ENCODE peak calls at places on chromosomes 3 and 15, in five cellular contexts. Z is cardiac fibroblast, B is astrocyte of the spinal cord, I is IMR-90, T is choroid plexus epithelial cell. W is an unnamed sample.

GRCh38 chr3:146903927-146904326 is 298.8 kb upstream of the PLSCR5 start:
- DNase-seq in T (no peak), I (no peak), B (peak), Z (no peak), W (no peak)

GRCh38 chr15:71114887-71115566 is at the start of gene THSD4:
- DNase-seq in T (peak), B (peak), Z (peak), I (peak), W (peak)

GRCh38 chr15:92733934-92734521 is 78.5 kb upstream of the FAM174B start:
- DNase-seq in I (peak), Z (peak), T (peak), B (peak), W (peak)

GRCh38 chr3:177157492-177157891 is 39.8 kb downstream of the TBL1XR1 start:
- DNase-seq in I (no peak), B (no peak), T (no peak), Z (no peak), W (no peak)

GRCh38 chr15:70703483-70703882 is 59.9 kb downstream of the UACA start:
- DNase-seq in T (no peak), Z (peak), I (no peak), B (no peak), W (no peak)

GRCh38 chr15:100059094-100059493 is 282.7 kb downstream of the ADAMTS17 start:
- DNase-seq in I (no peak), B (no peak), T (no peak), Z (no peak), W (no peak)

GRCh38 chr3:146313411-146314111 is 62.7 kb upstream of the PLSCR4 start:
- DNase-seq in B (peak), I (peak), Z (peak), T (peak), W (no peak)

GRCh38 chr3:158837232-158837631 is 35.4 kb downstream of the MFSD1 start:
- DNase-seq in I (no peak), T (no peak), B (no peak), Z (no peak), W (no peak)

GRCh38 chr15:60223161-60223560 is 174.6 kb downstream of the ANXA2 start:
- DNase-seq in B (no peak), I (no peak), Z (no peak), T (no peak), W (no peak)

GRCh38 chr3:16433701-16434151 is 79.8 kb downstream of the RFTN1 start:
- DNase-seq in I (no peak), B (no peak), Z (no peak), T (no peak), W (no peak)

GRCh38 chr3:33658971-33659848 is 58.8 kb downstream of the CLASP2 start:
- DNase-seq in Z (peak), T (peak), B (peak), I (peak), W (peak)

GRCh38 chr3:126274735-126275734 is 82.2 kb downstream of the KLF15 start:
- DNase-seq in Z (no peak), B (no peak), T (no peak), I (no peak), W (no peak)

GRCh38 chr3:108489776-108490175 is 20.6 kb downstream of the MYH15 start:
- DNase-seq in Z (peak), I (peak), B (peak), T (peak), W (peak)

GRCh38 chr3:157134620-157135191 is 25.2 kb downstream of the CCNL1 start:
- DNase-seq in B (peak), T (no peak), I (no peak), Z (no peak), W (no peak)

GRCh38 chr15:53716909-53717878 is 42.3 kb downstream of the WDR72 start:
- DNase-seq in B (peak), T (peak), I (no peak), Z (no peak), W (no peak)
- TF ChIP-seq CTCF in B (peak), T (peak), I (no peak), Z (no peak), W (peak)

GRCh38 chr15:25066708-25067107 is 111.9 kb downstream of the SNRPN start:
- DNase-seq in I (no peak), Z (no peak), B (no peak), T (no peak), W (no peak)

GRCh38 chr15:25065286-25065685 is 110.5 kb downstream of the SNRPN start:
- DNase-seq in B (no peak), I (no peak), Z (no peak), T (no peak), W (no peak)

GRCh38 chr15:25068696-25069095 is 113.9 kb downstream of the SNRPN start:
- DNase-seq in T (no peak), Z (no peak), I (no peak), B (no peak), W (no peak)

GRCh38 chr15:25067725-25068309 is 113.0 kb downstream of the SNRPN start:
- DNase-seq in B (no peak), Z (no peak), T (no peak), I (no peak), W (no peak)

GRCh38 chr15:25065876-25066275 is 111.1 kb downstream of the SNRPN start:
- DNase-seq in Z (no peak), T (no peak), I (no peak), B (no peak), W (no peak)
- TF ChIP-seq CTCF in Z (no peak), T (no peak), I (no peak), B (no peak), W (no peak)

DNA sequence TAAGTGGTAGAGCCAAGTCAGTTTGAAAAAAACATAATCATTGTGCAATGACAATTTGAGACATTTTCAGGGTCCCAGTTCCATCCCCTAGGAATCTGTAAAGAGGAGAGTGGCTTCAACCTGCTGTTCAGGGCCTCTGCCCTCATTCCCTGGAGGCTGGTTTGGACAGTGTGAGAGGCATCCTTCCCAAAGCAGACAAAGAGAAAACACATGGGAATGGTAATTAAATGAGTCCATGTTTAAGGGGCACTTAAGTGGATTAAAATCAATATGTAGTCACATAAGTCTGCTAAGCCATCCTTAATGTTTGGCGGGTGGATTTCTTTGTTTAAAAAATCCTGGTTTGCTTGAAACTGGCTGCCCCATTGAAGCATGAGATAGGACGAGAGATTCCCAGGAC is 146.3 kb upstream of the CTDSPL start:
- DNase-seq in I (no peak), Z (no peak), B (no peak), T (no peak), W (no peak)
- TF ChIP-seq CTCF in I (no peak), Z (no peak), B (no peak), T (no peak), W (no peak)

DNA sequence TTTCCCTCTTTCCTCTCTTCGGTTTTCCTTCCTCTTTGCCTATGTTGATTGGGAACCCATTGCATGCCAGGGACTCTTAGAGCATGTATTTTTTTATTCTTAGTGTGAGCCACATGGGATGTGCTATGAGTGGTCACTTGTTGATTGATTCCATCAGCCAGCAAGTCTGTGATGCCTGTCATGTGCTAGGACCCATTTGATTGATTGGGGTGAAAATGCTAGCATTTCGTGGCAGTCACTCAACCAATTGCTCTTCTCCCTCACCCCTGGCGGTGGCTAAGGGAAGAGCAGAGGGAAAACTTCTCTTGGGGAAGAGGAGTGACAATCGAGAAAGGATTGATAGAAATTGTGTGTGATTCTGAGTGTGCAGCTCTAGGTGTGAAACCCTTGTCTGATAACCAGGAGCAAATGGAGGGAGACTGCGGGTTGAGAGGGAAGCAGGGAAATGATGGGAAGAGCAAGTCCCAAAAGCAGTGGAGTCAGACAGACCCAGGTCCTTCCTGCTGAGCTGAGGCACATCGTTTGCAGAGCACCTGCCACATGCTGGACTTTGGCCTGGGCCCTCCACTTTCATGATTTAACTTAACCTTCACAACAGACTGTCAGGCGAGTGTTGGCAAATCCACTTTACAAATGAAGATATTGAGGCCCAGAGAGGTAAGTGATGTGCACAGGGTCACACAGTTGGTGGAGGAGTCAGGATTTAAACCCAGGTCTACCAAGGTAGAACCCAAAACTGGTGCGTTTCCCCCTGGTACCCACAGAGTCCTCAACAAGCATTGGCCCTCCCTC is 40.0 kb downstream of the SLC6A11 start:
- DNase-seq in T (peak), Z (no peak), B (no peak), I (no peak), W (no peak)
- TF ChIP-seq CTCF in T (peak), Z (peak), B (peak), I (peak), W (peak)

GRCh38 chr15:98718426-98719168 is 70.3 kb downstream of the IGF1R start:
- DNase-seq in B (no peak), I (no peak), Z (no peak), T (no peak), W (no peak)

GRCh38 chr15:98721166-98721565 is 72.8 kb downstream of the IGF1R start:
- DNase-seq in Z (no peak), I (peak), T (no peak), B (no peak), W (no peak)

GRCh38 chr15:98720577-98720976 is 72.2 kb downstream of the IGF1R start:
- DNase-seq in T (no peak), B (no peak), I (no peak), Z (no peak), W (no peak)

GRCh38 chr15:98719169-98719515 is 70.8 kb downstream of the IGF1R start:
- DNase-seq in T (peak), Z (peak), I (no peak), B (no peak), W (no peak)

GRCh38 chr15:98720036-98720435 is 71.7 kb downstream of the IGF1R start:
- DNase-seq in Z (no peak), T (no peak), B (no peak), I (no peak), W (no peak)
- TF ChIP-seq CTCF in Z (no peak), T (no peak), B (no peak), I (no peak), W (no peak)

DNA sequence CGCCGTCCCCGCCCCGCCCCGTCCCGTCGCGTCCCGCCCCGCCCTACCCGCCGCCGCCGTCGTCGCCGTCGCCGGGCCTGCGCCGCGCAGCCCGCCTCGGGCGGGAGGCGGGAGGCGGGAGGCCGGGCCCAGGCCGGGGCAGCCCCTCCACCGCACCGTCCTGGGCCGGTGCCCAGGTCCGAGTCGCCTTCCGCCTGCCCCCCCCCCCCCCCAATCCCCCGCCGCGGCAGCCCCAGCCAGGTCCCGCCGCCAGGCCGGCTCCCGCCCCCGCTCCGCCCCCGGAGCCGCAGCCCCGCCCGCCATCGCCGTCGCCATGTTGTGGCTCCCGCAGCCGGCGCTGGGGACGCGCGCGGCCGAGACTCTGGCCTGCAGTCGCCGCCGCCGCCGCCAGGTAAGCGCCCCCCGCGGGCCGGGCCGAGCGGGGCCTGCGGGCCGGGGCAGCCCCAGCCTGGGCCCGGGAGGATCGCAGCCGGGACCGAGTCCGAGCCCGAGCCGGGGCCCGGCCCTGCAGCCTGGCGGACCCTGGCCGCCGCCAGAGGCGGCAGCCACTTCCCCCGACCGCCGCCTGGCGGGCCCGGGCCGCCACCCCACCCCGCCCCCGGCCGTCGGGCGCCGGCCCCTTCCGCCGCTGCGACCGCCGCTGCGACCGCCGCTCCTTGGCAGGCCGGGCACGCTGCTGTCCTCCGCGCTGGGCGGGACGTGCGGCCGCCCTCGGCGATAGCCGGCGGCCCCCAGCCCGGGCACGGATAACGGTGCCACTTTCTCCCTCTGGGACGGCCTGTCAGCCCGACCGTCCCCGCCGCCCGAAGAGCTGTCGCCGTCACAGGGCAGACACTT is at the start of gene ZNF592:
- DNase-seq in Z (peak), I (peak), B (peak), T (peak), W (peak)
- TF ChIP-seq CTCF in Z (no peak), I (peak), B (peak), T (no peak), W (no peak)